ENCODE peak calls at places on chromosomes 12 and 14, in eight cellular contexts. One of them, this sample, is unnamed.

GRCh38 chr14:54278087-54278486 is 118.7 kb upstream of the CDKN3 start:
- DNase-seq in NCI-H1092: no peak
- DNase-seq in DMS 273 treated with DMSO at 0.1 percent for 48 hours: no peak
- DNase-seq in neural progenitor cell: no peak
- DNase-seq in activated CD4-positive, alpha-beta T cell treated with anti-CD3 and anti-CD28 coated beads, Interleukin-2, amount 10 ng/mL, durations not matched to agents 7 days and 5 days: no peak
- DNase-seq in AG09319: no peak
- DNase-seq in 8988T: no peak
- DNase-seq in HTR-8/SVneo: no peak
- DNase-seq in this sample: no peak

GRCh38 chr14:104437703-104438102 is 141.9 kb upstream of the C14orf180 start:
- DNase-seq in neural progenitor cell: no peak
- DNase-seq in activated CD4-positive, alpha-beta T cell treated with anti-CD3 and anti-CD28 coated beads, Interleukin-2, amount 10 ng/mL, durations not matched to agents 7 days and 5 days: no peak
- DNase-seq in NCI-H1092: no peak
- DNase-seq in DMS 273 treated with DMSO at 0.1 percent for 48 hours: no peak
- DNase-seq in HTR-8/SVneo: no peak
- DNase-seq in 8988T: no peak
- DNase-seq in AG09319: no peak
- DNase-seq in this sample: no peak

GRCh38 chr12:94929780-94930179 is 73.7 kb downstream of the NDUFA12 start:
- DNase-seq in HTR-8/SVneo: no peak
- DNase-seq in 8988T: no peak
- DNase-seq in activated CD4-positive, alpha-beta T cell treated with anti-CD3 and anti-CD28 coated beads, Interleukin-2, amount 10 ng/mL, durations not matched to agents 7 days and 5 days: no peak
- DNase-seq in NCI-H1092: no peak
- DNase-seq in DMS 273 treated with DMSO at 0.1 percent for 48 hours: no peak
- DNase-seq in neural progenitor cell: no peak
- DNase-seq in AG09319: no peak
- DNase-seq in this sample: no peak

GRCh38 chr12:113318046-113318656 is 16.8 kb downstream of the SLC8B1 start:
- DNase-seq in NCI-H1092: no peak
- DNase-seq in activated CD4-positive, alpha-beta T cell treated with anti-CD3 and anti-CD28 coated beads, Interleukin-2, amount 10 ng/mL, durations not matched to agents 7 days and 5 days: no peak
- DNase-seq in AG09319: no peak
- DNase-seq in HTR-8/SVneo: no peak
- DNase-seq in 8988T: no peak
- DNase-seq in neural progenitor cell: no peak
- DNase-seq in DMS 273 treated with DMSO at 0.1 percent for 48 hours: no peak
- DNase-seq in this sample: no peak

GRCh38 chr14:25032092-25032784 is 17.7 kb downstream of the STXBP6 start:
- DNase-seq in activated CD4-positive, alpha-beta T cell treated with anti-CD3 and anti-CD28 coated beads, Interleukin-2, amount 10 ng/mL, durations not matched to agents 7 days and 5 days: no peak
- DNase-seq in DMS 273 treated with DMSO at 0.1 percent for 48 hours: no peak
- DNase-seq in HTR-8/SVneo: no peak
- DNase-seq in NCI-H1092: no peak
- DNase-seq in neural progenitor cell: no peak
- DNase-seq in AG09319: no peak
- DNase-seq in 8988T: no peak
- DNase-seq in this sample: no peak

GRCh38 chr12:31261744-31262143 is 64.2 kb downstream of the SINHCAF start:
- DNase-seq in HTR-8/SVneo: no peak
- DNase-seq in 8988T: no peak
- DNase-seq in AG09319: no peak
- DNase-seq in NCI-H1092: no peak
- DNase-seq in neural progenitor cell: no peak
- DNase-seq in activated CD4-positive, alpha-beta T cell treated with anti-CD3 and anti-CD28 coated beads, Interleukin-2, amount 10 ng/mL, durations not matched to agents 7 days and 5 days: no peak
- DNase-seq in DMS 273 treated with DMSO at 0.1 percent for 48 hours: no peak
- DNase-seq in this sample: no peak

GRCh38 chr14:71532349-71532748 is 399.9 kb upstream of the RGS6 start:
- DNase-seq in DMS 273 treated with DMSO at 0.1 percent for 48 hours: no peak
- DNase-seq in 8988T: no peak
- DNase-seq in activated CD4-positive, alpha-beta T cell treated with anti-CD3 and anti-CD28 coated beads, Interleukin-2, amount 10 ng/mL, durations not matched to agents 7 days and 5 days: no peak
- DNase-seq in AG09319: no peak
- DNase-seq in NCI-H1092: no peak
- DNase-seq in neural progenitor cell: peak; percentile 23
- DNase-seq in HTR-8/SVneo: no peak
- DNase-seq in this sample: no peak

GRCh38 chr14:61472801-61473376 is 151.5 kb downstream of the PRKCH start:
- DNase-seq in HTR-8/SVneo: no peak
- DNase-seq in neural progenitor cell: no peak
- DNase-seq in AG09319: no peak
- DNase-seq in NCI-H1092: no peak
- DNase-seq in 8988T: no peak
- DNase-seq in activated CD4-positive, alpha-beta T cell treated with anti-CD3 and anti-CD28 coated beads, Interleukin-2, amount 10 ng/mL, durations not matched to agents 7 days and 5 days: peak; percentile 78
- DNase-seq in DMS 273 treated with DMSO at 0.1 percent for 48 hours: no peak
- DNase-seq in this sample: no peak

GRCh38 chr12:73863541-73863940 is 674.1 kb upstream of the ATXN7L3B start:
- DNase-seq in HTR-8/SVneo: peak; percentile 12
- DNase-seq in AG09319: no peak
- DNase-seq in DMS 273 treated with DMSO at 0.1 percent for 48 hours: no peak
- DNase-seq in activated CD4-positive, alpha-beta T cell treated with anti-CD3 and anti-CD28 coated beads, Interleukin-2, amount 10 ng/mL, durations not matched to agents 7 days and 5 days: no peak
- DNase-seq in neural progenitor cell: no peak
- DNase-seq in NCI-H1092: no peak
- DNase-seq in 8988T: no peak
- DNase-seq in this sample: peak; percentile 21

GRCh38 chr12:6235499-6235898 is 35.3 kb downstream of the CD9 start:
- DNase-seq in 8988T: no peak
- DNase-seq in activated CD4-positive, alpha-beta T cell treated with anti-CD3 and anti-CD28 coated beads, Interleukin-2, amount 10 ng/mL, durations not matched to agents 7 days and 5 days: no peak
- DNase-seq in neural progenitor cell: no peak
- DNase-seq in NCI-H1092: no peak
- DNase-seq in DMS 273 treated with DMSO at 0.1 percent for 48 hours: no peak
- DNase-seq in HTR-8/SVneo: no peak
- DNase-seq in AG09319: no peak
- DNase-seq in this sample: no peak

GRCh38 chr14:76267322-76268012 is 108.5 kb upstream of the ESRRB start:
- DNase-seq in DMS 273 treated with DMSO at 0.1 percent for 48 hours: peak; percentile 37
- DNase-seq in NCI-H1092: peak; percentile 29
- DNase-seq in neural progenitor cell: peak; percentile 42
- DNase-seq in activated CD4-positive, alpha-beta T cell treated with anti-CD3 and anti-CD28 coated beads, Interleukin-2, amount 10 ng/mL, durations not matched to agents 7 days and 5 days: peak; percentile 9
- DNase-seq in 8988T: peak; percentile 55
- DNase-seq in HTR-8/SVneo: peak; percentile 67
- DNase-seq in AG09319: peak; percentile 8
- DNase-seq in this sample: no peak

GRCh38 chr14:93073833-93074769 is 41.6 kb downstream of the ITPK1 start:
- DNase-seq in AG09319: no peak
- DNase-seq in activated CD4-positive, alpha-beta T cell treated with anti-CD3 and anti-CD28 coated beads, Interleukin-2, amount 10 ng/mL, durations not matched to agents 7 days and 5 days: no peak
- DNase-seq in NCI-H1092: no peak
- DNase-seq in DMS 273 treated with DMSO at 0.1 percent for 48 hours: no peak
- DNase-seq in neural progenitor cell: no peak
- DNase-seq in 8988T: no peak
- DNase-seq in HTR-8/SVneo: no peak
- DNase-seq in this sample: no peak

GRCh38 chr14:23195552-23196101 is 12.2 kb upstream of the SLC7A8 start:
- DNase-seq in neural progenitor cell: no peak
- DNase-seq in AG09319: no peak
- DNase-seq in 8988T: no peak
- DNase-seq in DMS 273 treated with DMSO at 0.1 percent for 48 hours: no peak
- DNase-seq in HTR-8/SVneo: no peak
- DNase-seq in activated CD4-positive, alpha-beta T cell treated with anti-CD3 and anti-CD28 coated beads, Interleukin-2, amount 10 ng/mL, durations not matched to agents 7 days and 5 days: no peak
- DNase-seq in NCI-H1092: no peak
- DNase-seq in this sample: no peak

GRCh38 chr12:128449146-128449894 is 182.3 kb downstream of the TMEM132C start:
- DNase-seq in AG09319: no peak
- DNase-seq in DMS 273 treated with DMSO at 0.1 percent for 48 hours: no peak
- DNase-seq in neural progenitor cell: no peak
- DNase-seq in activated CD4-positive, alpha-beta T cell treated with anti-CD3 and anti-CD28 coated beads, Interleukin-2, amount 10 ng/mL, durations not matched to agents 7 days and 5 days: no peak
- DNase-seq in 8988T: no peak
- DNase-seq in NCI-H1092: peak; percentile 60
- DNase-seq in HTR-8/SVneo: no peak
- DNase-seq in this sample: no peak

GRCh38 chr12:92185052-92185451 is 39.4 kb upstream of the BTG1 start:
- DNase-seq in DMS 273 treated with DMSO at 0.1 percent for 48 hours: no peak
- DNase-seq in HTR-8/SVneo: no peak
- DNase-seq in 8988T: no peak
- DNase-seq in activated CD4-positive, alpha-beta T cell treated with anti-CD3 and anti-CD28 coated beads, Interleukin-2, amount 10 ng/mL, durations not matched to agents 7 days and 5 days: peak; percentile 57
- DNase-seq in neural progenitor cell: no peak
- DNase-seq in AG09319: no peak
- DNase-seq in NCI-H1092: no peak
- DNase-seq in this sample: no peak

GRCh38 chr12:11815397-11815796 is 165.9 kb downstream of the ETV6 start:
- DNase-seq in AG09319: no peak
- DNase-seq in DMS 273 treated with DMSO at 0.1 percent for 48 hours: no peak
- DNase-seq in 8988T: no peak
- DNase-seq in NCI-H1092: no peak
- DNase-seq in neural progenitor cell: no peak
- DNase-seq in HTR-8/SVneo: no peak
- DNase-seq in activated CD4-positive, alpha-beta T cell treated with anti-CD3 and anti-CD28 coated beads, Interleukin-2, amount 10 ng/mL, durations not matched to agents 7 days and 5 days: no peak
- DNase-seq in this sample: no peak

GRCh38 chr12:11446372-11446771 is 51.0 kb upstream of the PRB2 start:
- DNase-seq in AG09319: no peak
- DNase-seq in activated CD4-positive, alpha-beta T cell treated with anti-CD3 and anti-CD28 coated beads, Interleukin-2, amount 10 ng/mL, durations not matched to agents 7 days and 5 days: no peak
- DNase-seq in neural progenitor cell: no peak
- DNase-seq in 8988T: no peak
- DNase-seq in DMS 273 treated with DMSO at 0.1 percent for 48 hours: no peak
- DNase-seq in HTR-8/SVneo: no peak
- DNase-seq in NCI-H1092: no peak
- DNase-seq in this sample: no peak

GRCh38 chr12:63086149-63086915 is 64.7 kb downstream of the AVPR1A start:
- DNase-seq in DMS 273 treated with DMSO at 0.1 percent for 48 hours: no peak
- DNase-seq in HTR-8/SVneo: no peak
- DNase-seq in 8988T: no peak
- DNase-seq in NCI-H1092: no peak
- DNase-seq in activated CD4-positive, alpha-beta T cell treated with anti-CD3 and anti-CD28 coated beads, Interleukin-2, amount 10 ng/mL, durations not matched to agents 7 days and 5 days: no peak
- DNase-seq in AG09319: no peak
- DNase-seq in neural progenitor cell: no peak
- DNase-seq in this sample: no peak

GRCh38 chr12:49187184-49187583 is 1.7 kb downstream of the TUBA1A start:
- DNase-seq in 8988T: no peak
- DNase-seq in NCI-H1092: no peak
- DNase-seq in HTR-8/SVneo: no peak
- DNase-seq in DMS 273 treated with DMSO at 0.1 percent for 48 hours: peak; percentile 49
- DNase-seq in neural progenitor cell: peak; percentile 42
- DNase-seq in activated CD4-positive, alpha-beta T cell treated with anti-CD3 and anti-CD28 coated beads, Interleukin-2, amount 10 ng/mL, durations not matched to agents 7 days and 5 days: peak; percentile 11
- DNase-seq in AG09319: peak; percentile 15
- DNase-seq in this sample: no peak

GRCh38 chr12:80166751-80167150 is 67.4 kb downstream of the OTOGL start:
- DNase-seq in DMS 273 treated with DMSO at 0.1 percent for 48 hours: no peak
- DNase-seq in AG09319: no peak
- DNase-seq in NCI-H1092: no peak
- DNase-seq in 8988T: no peak
- DNase-seq in HTR-8/SVneo: no peak
- DNase-seq in activated CD4-positive, alpha-beta T cell treated with anti-CD3 and anti-CD28 coated beads, Interleukin-2, amount 10 ng/mL, durations not matched to agents 7 days and 5 days: no peak
- DNase-seq in neural progenitor cell: no peak
- DNase-seq in this sample: no peak

GRCh38 chr12:83198291-83198690 is 511.6 kb downstream of the TMTC2 start:
- DNase-seq in activated CD4-positive, alpha-beta T cell treated with anti-CD3 and anti-CD28 coated beads, Interleukin-2, amount 10 ng/mL, durations not matched to agents 7 days and 5 days: no peak
- DNase-seq in NCI-H1092: no peak
- DNase-seq in AG09319: no peak
- DNase-seq in neural progenitor cell: no peak
- DNase-seq in 8988T: no peak
- DNase-seq in HTR-8/SVneo: no peak
- DNase-seq in DMS 273 treated with DMSO at 0.1 percent for 48 hours: no peak
- DNase-seq in this sample: no peak

GRCh38 chr12:93786669-93787397 is 109.7 kb downstream of the CRADD start:
- DNase-seq in HTR-8/SVneo: no peak
- DNase-seq in DMS 273 treated with DMSO at 0.1 percent for 48 hours: no peak
- DNase-seq in NCI-H1092: no peak
- DNase-seq in neural progenitor cell: no peak
- DNase-seq in activated CD4-positive, alpha-beta T cell treated with anti-CD3 and anti-CD28 coated beads, Interleukin-2, amount 10 ng/mL, durations not matched to agents 7 days and 5 days: no peak
- DNase-seq in AG09319: no peak
- DNase-seq in 8988T: no peak
- DNase-seq in this sample: no peak

This sample was measured in HCT116.